ENCODE peak calls at places on chromosomes 3 and 15, in eight cellular contexts. P is breast epithelium; G is cardiac muscle cell; S is left lung; J is heart right ventricle; F is T follicular helper cell; C is activated CD4-positive, alpha-beta T cell treated with anti-CD3 and anti-CD28 coated beads, Interleukin-2, amount 50 U/mL, for 1 hour; N is AG04450. I is an unnamed sample.

GRCh38 chr15:20355256-20355868 is 186.2 kb downstream of the GOLGA6L6 start:
- DNase-seq in S (peak), N (no peak), J (peak), P (no peak), C (no peak), G (no peak), F (no peak), I (no peak)

GRCh38 chr3:181610083-181610972 is 101.4 kb upstream of the SOX2 start:
- DNase-seq in F (no peak), C (no peak), G (no peak), J (no peak), N (no peak), S (no peak), P (no peak), I (no peak)

GRCh38 chr3:69246612-69247011 is 124.2 kb upstream of the LMOD3 start:
- DNase-seq in P (no peak), S (no peak), N (no peak), C (no peak), F (no peak), G (no peak), J (no peak), I (no peak)

GRCh38 chr3:13902648-13903238 is 22.9 kb upstream of the WNT7A start:
- DNase-seq in C (no peak), S (no peak), G (no peak), N (no peak), F (no peak), P (no peak), J (no peak), I (no peak)

GRCh38 chr3:21446937-21447336 is 304.1 kb downstream of the ZNF385D start:
- DNase-seq in C (no peak), P (no peak), J (no peak), F (no peak), N (no peak), S (no peak), G (no peak), I (no peak)

GRCh38 chr3:188178293-188178950 is 24.5 kb downstream of the LPP start:
- DNase-seq in J (no peak), S (no peak), G (no peak), F (no peak), N (no peak), C (no peak), P (peak), I (no peak)

GRCh38 chr15:58583171-58583908 is 151.5 kb downstream of the LIPC start:
- DNase-seq in P (no peak), J (no peak), N (no peak), G (no peak), S (no peak), F (no peak), C (no peak), I (no peak)

GRCh38 chr3:169812844-169813677 is at the start of the genes LRRC34 and LRRIQ4:
- DNase-seq in F (peak), G (peak), C (peak), J (peak), N (peak), P (no peak), S (peak), I (peak)

GRCh38 chr3:150041877-150042276 is 71.2 kb upstream of the PFN2 start:
- DNase-seq in S (no peak), N (no peak), C (no peak), P (no peak), J (no peak), G (no peak), F (no peak), I (no peak)

GRCh38 chr15:82648257-82649103 is 1.3 kb upstream of the CPEB1 start:
- DNase-seq in F (no peak), J (no peak), N (no peak), P (no peak), G (peak), C (no peak), S (no peak), I (no peak)

GRCh38 chr3:36429986-36430485 is 49.7 kb downstream of the STAC start:
- DNase-seq in F (no peak), C (no peak), S (no peak), P (no peak), N (no peak), J (no peak), G (no peak), I (no peak)

GRCh38 chr15:54033954-54034458 is 55.8 kb downstream of the UNC13C start:
- DNase-seq in S (no peak), C (no peak), P (no peak), J (no peak), N (no peak), F (no peak), G (no peak), I (no peak)

I was measured in naive thymus-derived CD4-positive, alpha-beta T cell.